ENCODE peak calls at places on chromosome 20, in eight cellular contexts. P is effector memory CD8-positive, alpha-beta T cell; Q is HAP-1; X is NCI-H2081; Y is heart right ventricle; W is nephron progenitor cell; D is HFFc6; O is A673. T is an unnamed sample.

GRCh38 chr20:1375515-1375914 is 17.3 kb downstream of the FKBP1A start:
- DNase-seq in P (no peak), Q (no peak), X (no peak), Y (no peak), W (no peak), D (peak), O (no peak), T (peak)

GRCh38 chr20:6265204-6265904 is 142.5 kb upstream of the FERMT1 start:
- DNase-seq in P (no peak), Q (no peak), X (peak), Y (no peak), W (no peak), D (peak), O (peak), T (peak)

GRCh38 chr20:10131612-10132345 is 86.9 kb upstream of the SNAP25 start:
- DNase-seq in P (no peak), Q (no peak), X (peak), Y (peak), W (peak), D (no peak), O (peak), T (peak)

GRCh38 chr20:38156888-38157634 is 8.0 kb downstream of the TGM2 start:
- DNase-seq in P (no peak), Q (no peak), X (no peak), Y (peak), W (no peak), D (no peak), O (no peak), T (no peak)

GRCh38 chr20:36465109-36466080 is 75.9 kb upstream of the MYL9 start:
- DNase-seq in P (no peak), Q (no peak), X (peak), Y (no peak), W (no peak), D (peak), O (peak), T (peak)

GRCh38 chr20:36717657-36718056 is 28.2 kb downstream of the NDRG3 start:
- DNase-seq in P (peak), Q (no peak), X (no peak), Y (no peak), W (no peak), D (peak), O (peak), T (peak)

GRCh38 chr20:50005378-50006020 is 22.7 kb downstream of the SNAI1 start:
- DNase-seq in P (no peak), Q (no peak), X (no peak), Y (no peak), W (no peak), D (no peak), O (no peak), T (no peak)

GRCh38 chr20:8602389-8603116 is 466.3 kb upstream of the PLCB4 start:
- DNase-seq in P (no peak), Q (no peak), X (no peak), Y (no peak), W (no peak), D (no peak), O (no peak), T (peak)

GRCh38 chr20:62736026-62736406 is 27.4 kb downstream of the NTSR1 start:
- DNase-seq in P (no peak), Q (no peak), X (no peak), Y (no peak), W (no peak), D (no peak), O (no peak), T (no peak)

GRCh38 chr20:57957397-57958049 is 247.7 kb upstream of the PMEPA1 start:
- DNase-seq in P (no peak), Q (no peak), X (no peak), Y (no peak), W (peak), D (peak), O (no peak), T (no peak)

GRCh38 chr20:5727018-5727515 is 23.1 kb upstream of the SHLD1 start:
- DNase-seq in P (no peak), Q (no peak), X (no peak), Y (no peak), W (no peak), D (no peak), O (no peak), T (no peak)

GRCh38 chr20:24657211-24657610 is 187.8 kb downstream of the SYNDIG1 start:
- DNase-seq in P (no peak), Q (no peak), X (no peak), Y (no peak), W (peak), D (no peak), O (peak), T (peak)

GRCh38 chr20:49245921-49246740 is 26.9 kb downstream of the DDX27 start:
- DNase-seq in P (peak), Q (peak), X (peak), Y (no peak), W (no peak), D (peak), O (peak), T (peak)

GRCh38 chr20:31675828-31676533 is 38.3 kb downstream of the COX4I2 start:
- DNase-seq in P (peak), Q (no peak), X (no peak), Y (no peak), W (no peak), D (no peak), O (peak), T (no peak)

GRCh38 chr20:23127506-23128279 is 41.6 kb upstream of the CD93 start:
- DNase-seq in P (no peak), Q (no peak), X (no peak), Y (no peak), W (no peak), D (no peak), O (no peak), T (no peak)

T was measured in NCI-H69.